ENCODE peak calls at places on chromosomes 6 and 20, in five cellular contexts. T is K562, W is lower leg skin, Y is HCT116, Q is sigmoid colon. F is an unnamed sample.

GRCh38 chr20:5767493-5768098 is 17.4 kb downstream of the SHLD1 start:
- DNase-seq in Q (no peak), T (no peak), W (no peak), Y (no peak), F (no peak)

GRCh38 chr20:52129611-52130010 is 62.0 kb downstream of the ZFP64 start:
- DNase-seq in T (no peak), W (no peak), Q (no peak), Y (no peak), F (no peak)

GRCh38 chr6:25193147-25193864 is 85.9 kb upstream of the CARMIL1 start:
- DNase-seq in W (peak), Q (peak), T (no peak), Y (peak), F (no peak)

GRCh38 chr6:84926756-84927155 is 162.4 kb upstream of the TBX18 start:
- DNase-seq in Q (no peak), W (no peak), T (no peak), Y (no peak), F (no peak)

GRCh38 chr20:57786304-57786942 is 76.6 kb upstream of the PMEPA1 start:
- DNase-seq in T (no peak), Y (no peak), Q (no peak), W (no peak), F (no peak)

GRCh38 chr6:135013211-135013610 is 41.4 kb downstream of the HBS1L start:
- DNase-seq in T (no peak), Q (no peak), W (no peak), Y (no peak), F (no peak)

GRCh38 chr20:17083738-17084137 is 143.1 kb upstream of the PCSK2 start:
- DNase-seq in W (no peak), Y (no peak), Q (no peak), T (no peak), F (no peak)

GRCh38 chr6:29685718-29686326 is 4.9 kb upstream of the ZFP57 start:
- DNase-seq in T (peak), W (no peak), Y (no peak), Q (no peak), F (peak)

GRCh38 chr6:3392930-3393575 is 63.8 kb downstream of the SLC22A23 start:
- DNase-seq in Y (no peak), T (peak), Q (no peak), W (no peak), F (peak)

GRCh38 chr20:47970282-47970903 is 185.1 kb upstream of the SULF2 start:
- DNase-seq in Y (no peak), W (no peak), Q (no peak), T (no peak), F (no peak)

GRCh38 chr6:22413681-22414305 is 117.0 kb upstream of the PRL start:
- DNase-seq in Q (no peak), T (no peak), Y (no peak), W (no peak), F (no peak)

GRCh38 chr20:31663838-31664695 is 26.4 kb downstream of the COX4I2 start:
- DNase-seq in Y (no peak), Q (peak), W (no peak), T (no peak), F (no peak)

GRCh38 chr6:82741996-82742385 is 323.6 kb downstream of the UBE3D start:
- DNase-seq in Y (no peak), T (no peak), W (no peak), Q (no peak), F (no peak)

GRCh38 chr20:61917459-61917858 is 148.2 kb downstream of the TAF4 start:
- DNase-seq in Q (no peak), Y (no peak), W (no peak), T (no peak), F (no peak)

GRCh38 chr6:165308926-165309731 is at the start of gene C6orf118:
- DNase-seq in Q (peak), Y (no peak), W (no peak), T (no peak), F (no peak)

GRCh38 chr6:120871416-120872261 is 462.6 kb downstream of the TBC1D32 start:
- DNase-seq in Y (no peak), W (no peak), Q (no peak), T (no peak), F (no peak)

GRCh38 chr6:36820700-36821580 is 18.3 kb downstream of the CPNE5 start:
- DNase-seq in T (peak), Q (no peak), Y (no peak), W (no peak), F (no peak)

GRCh38 chr6:7262037-7262461 is 51.0 kb downstream of the SSR1 start:
- DNase-seq in W (no peak), Y (no peak), Q (peak), T (peak), F (peak)

GRCh38 chr6:82348130-82348529 is 15.5 kb upstream of the TPBG start:
- DNase-seq in Y (no peak), T (peak), Q (no peak), W (no peak), F (no peak)

GRCh38 chr20:5397418-5397817 is 80.7 kb upstream of the PROKR2 start:
- DNase-seq in Q (no peak), T (no peak), Y (peak), W (no peak), F (no peak)

GRCh38 chr6:6543181-6543879 is 45.2 kb upstream of the LY86 start:
- DNase-seq in T (no peak), W (no peak), Q (no peak), Y (no peak), F (no peak)

GRCh38 chr20:16111132-16111852 is 462.0 kb downstream of the KIF16B start:
- DNase-seq in T (no peak), Y (no peak), W (no peak), Q (no peak), F (no peak)

GRCh38 chr20:36400901-36401300 is 94.8 kb downstream of the DLGAP4 start:
- DNase-seq in Q (no peak), T (no peak), W (no peak), Y (no peak), F (no peak)

GRCh38 chr6:2432258-2432657 is 186.9 kb upstream of the GMDS start:
- DNase-seq in W (no peak), Q (no peak), Y (peak), T (no peak), F (no peak)

GRCh38 chr6:7467007-7467897 is 74.2 kb upstream of the DSP start:
- DNase-seq in Y (no peak), W (no peak), T (no peak), Q (no peak), F (peak)

GRCh38 chr6:13794184-13794583 is 20.2 kb downstream of the MCUR1 start:
- DNase-seq in W (no peak), Y (no peak), Q (no peak), T (no peak), F (no peak)

GRCh38 chr6:28311139-28311823 is 24.7 kb downstream of the ZSCAN31 start:
- DNase-seq in Y (no peak), T (no peak), W (no peak), Q (no peak), F (peak)

GRCh38 chr6:88983532-88983931 is 20.1 kb upstream of the RNGTT start:
- DNase-seq in W (peak), Y (peak), T (peak), Q (no peak), F (peak)

GRCh38 chr6:17156112-17156921 is 54.5 kb downstream of the STMND1 start:
- DNase-seq in Q (peak), T (peak), W (peak), Y (peak), F (peak)

GRCh38 chr6:131199568-131200272 is 64.5 kb downstream of the AKAP7 start:
- DNase-seq in Y (peak), W (no peak), Q (no peak), T (no peak), F (peak)

GRCh38 chr20:64242003-64242796 is 13.3 kb upstream of the PCMTD2 start:
- DNase-seq in Q (no peak), W (no peak), T (no peak), Y (no peak), F (no peak)

GRCh38 chr20:47778398-47779354 is 6.6 kb downstream of the SULF2 start:
- DNase-seq in Q (no peak), W (no peak), T (no peak), Y (no peak), F (no peak)

GRCh38 chr6:158031445-158032353 is 50.0 kb downstream of the SYNJ2 start:
- DNase-seq in Q (peak), T (peak), Y (peak), W (peak), F (peak)

GRCh38 chr6:159819932-159820640 is 20.0 kb downstream of the PNLDC1 start:
- DNase-seq in T (no peak), Y (no peak), Q (no peak), W (no peak), F (no peak)

GRCh38 chr6:46850781-46851180 is 57.6 kb downstream of the MEP1A start:
- DNase-seq in Q (no peak), Y (no peak), W (no peak), T (no peak), F (no peak)

GRCh38 chr6:139534472-139535115 is 160.1 kb upstream of the CITED2 start:
- DNase-seq in W (no peak), Y (no peak), Q (no peak), T (no peak), F (peak)

GRCh38 chr6:138084904-138085838 is 22.0 kb downstream of the PERP start:
- DNase-seq in T (no peak), W (no peak), Y (no peak), Q (no peak), F (no peak)

GRCh38 chr6:132053523-132053922 is 102.4 kb upstream of the CCN2 start:
- DNase-seq in T (no peak), Q (no peak), Y (no peak), W (no peak), F (no peak)

DNA sequence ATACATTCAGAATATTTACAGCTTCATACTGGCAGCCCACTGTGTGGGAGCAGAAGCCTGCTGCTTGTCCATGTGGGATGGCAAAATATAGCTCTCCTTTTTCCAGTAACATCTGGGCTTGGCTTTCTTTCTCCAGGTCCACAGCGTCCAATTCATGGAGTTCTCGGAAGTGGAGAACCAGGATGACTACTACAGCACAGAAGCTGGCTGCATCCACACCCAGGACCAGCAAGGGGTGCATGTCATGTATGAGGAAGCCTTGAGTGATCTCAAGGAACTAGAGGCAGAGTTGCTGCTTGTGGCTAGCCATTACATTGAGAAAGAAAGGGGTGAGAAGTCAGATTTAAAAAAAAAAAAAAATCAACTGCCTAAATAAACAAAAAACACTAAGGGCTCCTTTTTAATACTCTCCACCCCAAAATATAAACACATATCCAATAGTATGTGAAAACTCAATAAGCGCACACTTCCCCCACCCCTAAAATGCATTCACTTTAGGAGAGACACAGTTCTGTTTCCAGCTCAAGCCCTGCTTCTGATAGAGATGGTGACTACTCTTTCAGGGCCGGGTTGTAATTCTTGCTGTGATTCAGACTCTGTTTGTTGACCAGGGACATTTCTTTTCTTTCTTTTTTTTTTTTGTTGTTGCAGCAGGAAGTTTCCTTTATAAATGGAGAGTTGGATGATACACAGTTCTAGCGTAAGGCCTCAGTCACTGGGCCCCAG is 142.9 kb downstream of the CD164 start:
- DNase-seq in W (no peak), Q (no peak), Y (no peak), T (no peak), F (no peak)
- TF ChIP-seq POLR2A in W (no peak), Q (no peak), Y (no peak), T (no peak), F (no peak)

GRCh38 chr20:62924567-62925419 is 1.5 kb downstream of the DIDO1 start:
- DNase-seq in Q (no peak), Y (no peak), W (peak), T (no peak), F (peak)
- TF ChIP-seq POLR2A in Q (no peak), Y (no peak), W (no peak), T (no peak), F (peak)

DNA sequence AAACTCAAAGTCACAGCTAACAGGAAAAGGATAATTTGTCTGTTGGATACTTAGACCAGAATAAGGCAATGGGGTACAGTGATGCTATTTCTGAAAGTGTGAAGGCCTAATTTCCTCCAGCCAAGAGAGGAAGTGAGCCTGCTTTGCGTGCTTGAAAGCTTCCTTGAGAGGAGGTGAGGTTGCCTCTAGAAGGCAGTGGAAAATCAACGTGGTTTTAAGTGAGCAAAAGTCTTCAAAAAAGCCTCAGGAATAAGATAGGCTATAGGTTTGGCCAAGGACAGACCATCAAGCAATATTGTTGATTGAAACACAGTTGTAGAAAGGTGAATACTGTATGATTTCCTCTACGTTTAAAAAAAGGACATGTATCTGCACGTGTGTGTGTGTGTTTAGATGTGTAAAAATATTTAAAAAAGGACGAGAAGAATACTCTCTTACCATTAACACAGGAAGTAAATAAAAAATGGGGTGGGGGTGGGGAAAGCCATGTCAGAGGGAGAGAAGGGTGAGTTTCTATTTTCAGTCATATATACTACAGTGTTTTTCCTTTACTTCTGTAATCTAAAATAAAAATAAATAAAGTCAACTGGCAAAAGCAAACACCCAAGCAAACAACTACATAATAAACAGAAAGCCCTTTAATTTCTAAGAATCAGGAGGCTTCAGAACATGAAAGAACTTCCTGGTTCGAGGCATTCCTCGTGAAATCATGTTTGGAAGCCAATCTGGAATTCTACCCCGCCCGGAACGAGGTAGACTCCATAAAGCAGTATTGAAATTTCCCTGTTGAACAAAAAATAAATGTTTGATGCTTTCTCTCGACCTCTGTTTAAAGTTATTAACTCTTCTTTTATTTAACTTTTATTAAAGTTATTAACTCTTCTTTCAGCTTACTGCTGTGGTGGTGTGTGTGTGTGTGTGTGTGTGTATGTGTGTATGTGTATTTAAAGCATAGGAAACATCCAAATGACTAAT is 158.0 kb upstream of the ZNF217 start:
- DNase-seq in Q (no peak), Y (no peak), W (no peak), T (no peak), F (no peak)
- TF ChIP-seq POLR2A in Q (no peak), Y (no peak), W (no peak), T (no peak), F (no peak)

GRCh38 chr6:105606871-105607421 is 204.1 kb upstream of the PREP start:
- DNase-seq in Y (no peak), T (no peak), W (no peak), Q (no peak), F (no peak)

GRCh38 chr6:105608393-105608705 is 205.5 kb upstream of the PREP start:
- DNase-seq in T (no peak), Q (no peak), W (no peak), Y (no peak), F (no peak)

GRCh38 chr6:105607624-105608392 is 204.9 kb upstream of the PREP start:
- DNase-seq in Y (no peak), W (no peak), Q (no peak), T (no peak), F (no peak)

GRCh38 chr6:105609375-105609991 is 206.6 kb upstream of the PREP start:
- DNase-seq in Q (peak), Y (no peak), W (no peak), T (no peak), F (no peak)

DNA sequence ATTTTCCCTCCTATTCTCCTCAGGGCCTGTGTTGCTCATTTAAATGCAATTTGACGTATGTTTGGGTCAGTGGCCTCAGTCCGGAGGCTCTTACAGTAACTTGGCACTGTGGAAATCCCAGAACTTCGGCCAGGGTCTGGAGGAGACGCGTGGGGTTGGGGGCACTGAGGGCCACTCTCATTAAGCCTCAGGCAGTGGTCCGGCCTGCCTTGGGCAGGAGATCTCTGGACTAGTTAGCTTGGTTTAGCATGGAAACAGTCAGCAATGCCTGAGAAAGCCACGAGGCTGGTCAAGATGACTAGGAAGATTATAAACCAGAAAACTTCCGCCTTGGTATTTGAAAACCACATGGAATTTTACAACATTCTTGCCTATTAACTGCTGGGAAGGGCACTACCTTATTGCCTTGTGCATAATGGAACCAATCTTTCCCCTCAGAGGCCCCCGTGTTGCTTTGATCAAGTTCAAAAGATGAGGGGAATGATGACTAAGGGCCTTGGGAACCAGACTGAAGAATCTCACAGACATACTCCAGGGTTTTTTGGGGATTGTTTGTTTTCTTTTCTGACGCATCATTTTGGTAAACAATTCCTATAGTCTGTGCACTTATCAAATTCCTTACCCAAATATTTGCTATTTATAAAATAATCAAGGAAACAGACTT is 206.0 kb upstream of the PREP start:
- DNase-seq in Y (no peak), W (no peak), Q (no peak), T (no peak), F (no peak)
- TF ChIP-seq POLR2A in Y (no peak), W (no peak), Q (no peak), T (no peak), F (no peak)

DNA sequence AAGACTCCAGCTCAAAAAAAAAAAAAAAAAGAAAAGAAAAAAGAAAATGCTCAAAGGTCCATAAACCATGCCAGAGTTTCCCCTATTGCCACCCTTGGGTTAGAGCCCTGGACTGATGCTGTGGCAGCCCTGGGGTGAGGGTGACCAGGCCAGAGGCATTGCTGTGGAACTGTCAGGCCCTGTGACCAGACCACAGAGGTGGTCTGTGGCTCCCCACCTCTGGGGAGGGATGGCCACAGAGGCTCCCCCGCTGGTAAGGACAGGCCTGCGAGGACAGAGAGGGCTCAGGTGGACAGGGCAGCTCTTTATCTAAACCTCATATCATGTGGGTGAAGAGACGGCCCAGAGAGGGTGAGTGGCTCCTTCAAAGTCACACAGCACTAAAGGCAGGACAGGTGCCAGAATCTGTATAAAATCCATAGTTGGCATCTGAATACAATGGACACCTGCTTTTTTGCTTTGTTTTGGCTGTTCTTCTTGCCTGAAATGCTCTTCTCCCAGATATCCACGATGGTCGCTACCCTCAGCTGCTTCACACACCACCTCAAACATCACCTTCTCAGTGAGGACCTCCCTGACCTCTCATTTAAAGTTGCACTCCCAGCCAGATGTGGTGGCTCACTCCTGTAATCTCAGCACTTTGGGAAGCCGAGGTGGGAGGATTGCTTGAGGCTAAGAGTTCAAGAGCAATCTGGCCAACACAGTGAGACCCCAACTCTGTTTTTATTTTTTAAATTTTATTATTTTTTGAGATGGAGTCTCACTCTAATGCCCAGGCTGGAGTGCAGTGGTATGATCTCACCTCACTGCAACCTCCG is 22.5 kb upstream of the SPDEF start:
- DNase-seq in Y (no peak), Q (no peak), T (no peak), W (no peak), F (no peak)
- TF ChIP-seq POLR2A in Y (no peak), Q (no peak), T (no peak), W (no peak), F (no peak)

F was measured in erythroblast.